ENCODE peak calls at places on chromosome 12, in four cellular contexts. I is H7, B is SK-N-SH, U is COR-L47. T is an unnamed sample.

GRCh38 chr12:57372233-57372632 is 58.6 kb downstream of the R3HDM2 start:
- DNase-seq in B (no peak), U (no peak), I (no peak), T (no peak)

GRCh38 chr12:20101046-20101445 is 267.3 kb upstream of the PDE3A start:
- DNase-seq in B (no peak), U (no peak), I (no peak), T (no peak)

GRCh38 chr12:89162704-89163261 is 189.5 kb downstream of the DUSP6 start:
- DNase-seq in B (no peak), I (no peak), U (no peak), T (no peak)

GRCh38 chr12:116319851-116320621 is 42.5 kb upstream of the MED13L start:
- DNase-seq in B (peak), I (no peak), U (no peak), T (no peak)

GRCh38 chr12:67726868-67727267 is 78.3 kb downstream of the DYRK2 start:
- DNase-seq in U (no peak), I (no peak), B (no peak), T (no peak)

GRCh38 chr12:115922952-115923564 is 354.4 kb downstream of the MED13L start:
- DNase-seq in B (no peak), U (no peak), I (peak), T (peak)

GRCh38 chr12:6818246-6819006 is 3.2 kb upstream of the GPR162 start:
- DNase-seq in I (peak), U (no peak), B (no peak), T (peak)

GRCh38 chr12:85325452-85325851 is 45.4 kb downstream of the ALX1 start:
- DNase-seq in U (peak), I (peak), B (no peak), T (no peak)

GRCh38 chr12:1532796-1533195 is 61.6 kb downstream of the FBXL14 start:
- DNase-seq in U (no peak), I (no peak), B (no peak), T (no peak)

GRCh38 chr12:131351319-131352028 is 359.4 kb upstream of the SFSWAP start:
- DNase-seq in B (peak), U (no peak), I (peak), T (no peak)

GRCh38 chr12:132169376-132169775 is 25.1 kb downstream of the NOC4L start:
- DNase-seq in U (no peak), B (no peak), I (no peak), T (no peak)

GRCh38 chr12:130787445-130788410 is 51.3 kb downstream of the STX2 start:
- DNase-seq in U (no peak), B (no peak), I (peak), T (peak)

GRCh38 chr12:109725321-109726105 is 11.9 kb downstream of the FAM222A start:
- DNase-seq in U (no peak), B (peak), I (no peak), T (no peak)

GRCh38 chr12:22856120-22856699 is 231.2 kb downstream of the ETNK1 start:
- DNase-seq in B (peak), U (no peak), I (no peak), T (no peak)

GRCh38 chr12:43896496-43896895 is 60.6 kb downstream of the TMEM117 start:
- DNase-seq in I (no peak), B (no peak), U (no peak), T (no peak)

GRCh38 chr12:80860206-80860605 is 77.5 kb downstream of the LIN7A start:
- DNase-seq in I (no peak), B (no peak), U (no peak), T (no peak)

T was measured in ELF-1.